ENCODE peak calls at places on chromosomes 6 and 20, in four cellular contexts. L is neuronal stem cell, J is H1, D is H9. G is an unnamed sample.
A peak's percentile ranks its signal among the peaks of the same experiment; 100 is the strongest.

GRCh38 chr6:116948535-116949304 is 71.7 kb downstream of the RFX6 start:
- DNase-seq in L (no peak), J (no peak), D (no peak), G (no peak)

GRCh38 chr20:14800743-14801425 is 463.5 kb upstream of the FLRT3 start:
- DNase-seq in D (no peak), L (no peak), J (no peak), G (no peak)

GRCh38 chr6:136326038-136326561 is 36.5 kb upstream of the BCLAF1 start:
- DNase-seq in L (no peak), D (no peak), J (no peak), G (peak; percentile 62)

GRCh38 chr20:63738687-63739128 is 868 bp upstream of the SLC2A4RG start:
- DNase-seq in J (no peak), D (peak; percentile 79), L (peak; percentile 70), G (no peak)

GRCh38 chr20:891121-892080 is 24.7 kb downstream of the ANGPT4 start:
- DNase-seq in D (no peak), J (no peak), L (no peak), G (no peak)

GRCh38 chr6:143485967-143486366 is 25.6 kb downstream of the FUCA2 start:
- DNase-seq in D (no peak), L (no peak), J (no peak), G (peak; percentile 34)

GRCh38 chr6:101257163-101257562 is 136.3 kb upstream of the GRIK2 start:
- DNase-seq in J (no peak), L (no peak), D (no peak), G (no peak)

GRCh38 chr6:169868458-169868857 is 117.0 kb downstream of the ERMARD start:
- DNase-seq in D (no peak), L (no peak), J (no peak), G (no peak)

GRCh38 chr6:17193376-17193775 is 87.8 kb upstream of the RBM24 start:
- DNase-seq in J (no peak), D (no peak), L (no peak), G (no peak)

GRCh38 chr20:36761125-36761524 is 12.4 kb downstream of the DSN1 start:
- DNase-seq in D (no peak), J (no peak), L (no peak), G (no peak)

GRCh38 chr6:152642578-152643375 is 5.6 kb upstream of the SYNE1 start:
- DNase-seq in D (peak; percentile 92), L (peak; percentile 27), J (peak; percentile 61), G (peak; percentile 55)

GRCh38 chr6:13526718-13527668 is 39.6 kb upstream of the GFOD1 start:
- DNase-seq in J (no peak), L (no peak), D (peak; percentile 30), G (no peak)

GRCh38 chr20:38893485-38894090 is 32.6 kb upstream of the FAM83D start:
- DNase-seq in J (peak; percentile 41), D (peak; percentile 88), L (peak; percentile 58), G (peak; percentile 18)

GRCh38 chr6:79168695-79168980 is 65.8 kb downstream of the HMGN3 start:
- DNase-seq in D (no peak), J (no peak), L (no peak), G (peak; percentile 1)

GRCh38 chr20:50425076-50425475 is 85.1 kb upstream of the PTPN1 start:
- DNase-seq in D (no peak), L (no peak), J (no peak), G (no peak)

GRCh38 chr6:110125361-110125760 is 54.1 kb downstream of the WASF1 start:
- DNase-seq in D (no peak), J (no peak), L (no peak), G (no peak)

GRCh38 chr6:111478749-111479148 is 4.3 kb downstream of the REV3L start:
- DNase-seq in J (no peak), D (no peak), L (peak; percentile 65), G (peak; percentile 72)

GRCh38 chr6:157646012-157646411 is 177.0 kb upstream of the SNX9 start:
- DNase-seq in L (no peak), D (no peak), J (no peak), G (no peak)

GRCh38 chr6:15385521-15385920 is 139.7 kb downstream of the JARID2 start:
- DNase-seq in J (no peak), L (no peak), D (no peak), G (no peak)

DNA sequence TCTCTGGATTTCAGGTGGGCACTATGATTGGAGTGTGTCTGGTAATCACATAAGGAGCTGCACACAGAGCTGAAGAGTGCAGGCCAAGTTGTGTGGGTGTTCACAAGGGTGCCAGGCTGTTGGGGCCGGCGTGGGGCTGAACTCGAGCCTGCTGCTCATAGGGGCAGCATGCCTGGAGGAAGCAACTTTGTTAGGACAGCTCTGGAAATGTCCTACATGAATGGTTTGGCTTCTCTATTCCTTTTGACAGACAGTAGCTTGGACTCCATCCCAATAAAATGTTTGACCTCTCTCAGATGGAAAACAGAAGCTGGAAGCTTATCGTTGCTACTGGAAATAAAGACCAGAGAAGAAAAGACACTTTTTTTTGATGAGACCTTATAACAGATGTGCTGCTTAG is 80.5 kb upstream of the EEF1E1 start:
- DNase-seq in J (no peak), D (no peak), L (no peak), G (no peak)
- H2AK5ac ChIP-seq in J (no peak overlapping the region), D (no peak overlapping the region), L (no peak overlapping the region), G (no peak overlapping the region)

DNA sequence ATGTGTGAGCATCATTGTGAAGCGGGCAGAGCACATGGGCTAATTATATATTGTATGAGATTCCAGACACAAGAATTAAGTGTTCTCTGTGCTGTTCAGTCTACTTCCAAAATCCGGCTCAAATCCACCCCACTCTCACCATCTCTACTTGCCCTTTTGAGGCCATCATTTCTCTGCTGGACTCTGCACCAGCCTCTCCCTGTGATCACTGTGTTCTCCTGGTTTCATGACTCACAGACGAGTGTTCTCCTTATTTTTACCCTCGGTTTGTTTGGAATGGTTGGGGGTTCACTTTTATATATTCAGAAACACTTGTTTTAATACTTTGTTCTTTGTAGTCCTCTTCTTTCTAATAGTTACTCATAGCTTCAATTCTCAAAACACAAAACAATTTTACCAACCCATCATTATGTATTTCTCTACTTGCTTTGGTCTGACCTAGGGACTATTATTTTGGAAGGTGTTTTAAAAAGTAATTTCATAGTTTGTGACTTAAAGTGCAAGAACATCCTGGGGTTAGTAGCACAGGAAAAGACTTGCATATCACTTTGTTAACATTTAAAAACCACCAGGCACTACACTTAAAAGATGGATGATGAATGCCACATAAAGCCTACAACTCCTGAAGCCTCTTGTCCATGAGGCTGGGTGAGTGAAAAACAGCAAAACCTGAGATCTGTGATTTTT is 82.7 kb downstream of the UST start:
- DNase-seq in L (no peak), J (no peak), D (no peak), G (peak; percentile 28)
- H2AFZ ChIP-seq in L (no peak overlapping the region), J (no peak overlapping the region), D (no peak overlapping the region), G (no peak overlapping the region)

GRCh38 chr20:24132246-24132645 is 143.7 kb upstream of the GGTLC1 start:
- DNase-seq in D (no peak), J (no peak), L (no peak), G (no peak)

GRCh38 chr20:24135786-24136185 is 147.2 kb upstream of the GGTLC1 start:
- DNase-seq in D (no peak), J (no peak), L (no peak), G (no peak)

GRCh38 chr20:24134284-24134683 is 145.7 kb upstream of the GGTLC1 start:
- DNase-seq in J (no peak), D (no peak), L (no peak), G (no peak)

GRCh38 chr20:24136659-24137246 is 148.2 kb upstream of the GGTLC1 start:
- DNase-seq in J (no peak), D (no peak), L (no peak), G (no peak)

GRCh38 chr20:24134930-24135329 is 146.4 kb upstream of the GGTLC1 start:
- DNase-seq in L (no peak), J (no peak), D (no peak), G (no peak)
- H2AK5ac ChIP-seq in L (no peak overlapping the region), J (no peak overlapping the region), D (no peak overlapping the region), G (no peak overlapping the region)

DNA sequence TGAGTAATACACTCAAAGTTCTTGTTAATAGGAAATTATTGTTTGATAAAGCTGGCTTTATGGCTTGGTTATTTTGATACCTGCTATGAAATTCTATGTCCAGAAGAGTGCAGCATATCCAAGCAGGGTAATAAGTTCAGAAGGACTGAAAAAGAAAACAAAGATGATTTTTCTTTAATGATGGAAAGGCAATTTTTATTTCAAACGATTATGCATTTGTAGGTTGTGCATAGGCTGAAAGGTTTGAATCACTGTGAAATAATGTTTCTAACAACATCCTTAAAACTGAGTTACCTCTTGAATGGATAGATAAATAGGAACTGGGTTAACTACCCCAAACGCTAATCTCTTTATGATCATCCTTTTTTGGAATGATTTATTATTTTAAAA is 1.4 kb upstream of the MAN1A1 start:
- DNase-seq in J (no peak), L (no peak), D (no peak), G (peak; percentile 63)
- H2AFZ ChIP-seq in J (no peak overlapping the region), L (no peak overlapping the region), D (no peak overlapping the region), G (no peak overlapping the region)

GRCh38 chr6:11779308-11780096 is 899 bp upstream of the ADTRP start:
- DNase-seq in L (no peak), J (no peak), D (no peak), G (no peak)
- H2AK5ac ChIP-seq in L (no peak overlapping the region), J (no peak overlapping the region), D (no peak overlapping the region), G (no peak overlapping the region)

GRCh38 chr6:30790734-30791383 is 46.5 kb upstream of the IER3 start:
- DNase-seq in J (no peak), L (no peak), D (peak; percentile 52), G (no peak)

GRCh38 chr6:30789606-30790005 is 45.3 kb upstream of the IER3 start:
- DNase-seq in L (no peak), D (no peak), J (no peak), G (no peak)

GRCh38 chr6:30795549-30796293 is 51.4 kb upstream of the IER3 start:
- DNase-seq in L (no peak), J (no peak), D (no peak), G (no peak)

GRCh38 chr6:30798501-30798900 is 54.2 kb upstream of the IER3 start:
- DNase-seq in J (no peak), L (no peak), D (no peak), G (peak; percentile 52)

DNA sequence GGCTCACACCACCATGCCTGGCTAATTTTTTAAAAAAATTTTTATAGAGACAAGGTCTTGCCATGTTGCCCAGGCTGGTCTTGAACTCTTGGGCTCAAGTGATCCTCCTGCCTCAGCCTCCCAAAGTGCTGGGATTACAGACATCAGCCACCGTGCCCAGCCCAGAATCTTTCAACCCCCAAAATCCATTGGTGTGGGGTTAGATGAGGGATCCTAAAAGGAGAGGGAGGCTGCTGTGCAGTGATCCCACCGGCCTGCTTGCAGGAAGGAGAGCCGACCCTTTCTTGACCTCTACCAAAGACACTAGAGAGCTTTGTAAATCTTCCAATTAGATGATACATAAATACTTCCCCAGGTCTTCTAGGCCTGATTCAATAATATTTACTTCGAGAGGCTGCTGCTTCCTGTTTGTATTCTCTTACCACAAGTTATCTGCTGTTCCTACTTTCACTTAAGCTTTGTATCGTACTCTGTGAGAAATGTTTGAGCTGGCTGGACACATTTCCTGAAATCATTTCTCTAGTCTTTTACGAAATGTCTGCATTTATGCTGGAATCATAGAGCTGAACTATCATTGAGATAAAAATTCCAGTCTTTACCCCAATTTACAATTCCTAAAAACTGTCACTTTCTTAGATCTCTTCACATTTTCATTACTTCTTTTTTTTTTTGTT is 49.3 kb upstream of the IER3 start:
- DNase-seq in J (no peak), L (no peak), D (no peak), G (peak; percentile 85)
- H2AFZ ChIP-seq in J (no peak overlapping the region), L (peak overlapping the region; percentile 65), D (no peak overlapping the region), G (peak overlapping the region; percentile 82)

GRCh38 chr6:37131960-37132253 is 38.0 kb upstream of the PIM1 start:
- DNase-seq in D (no peak), L (no peak), J (no peak), G (no peak)
- H2AK5ac ChIP-seq in D (no peak overlapping the region), L (no peak overlapping the region), J (peak overlapping the region; percentile 72), G (peak overlapping the region; percentile 47)

G was measured in IMR-90.